ENCODE peak calls at places on chromosome 16, in eight cellular contexts. S is right atrium auricular region, B is body of pancreas, P is dorsolateral prefrontal cortex, E is A549, Q is thoracic aorta, R is colonic mucosa, T is adrenal gland. A is an unnamed sample.
A peak's percentile ranks its signal among the peaks of the same experiment; 100 is the strongest.

GRCh38 chr16:62135903-62136302 is 99.7 kb upstream of the CDH8 start:
- DNase-seq in E (no peak), B (no peak), S (no peak), Q (no peak), R (no peak), P (no peak), T (no peak), A (no peak)

GRCh38 chr16:69924777-69925191 is 26.4 kb upstream of the CLEC18A start:
- DNase-seq in R (no peak), B (peak; percentile 71), S (peak; percentile 84), E (no peak), P (no peak), T (peak; percentile 66), Q (peak; percentile 70), A (peak; percentile 85)

GRCh38 chr16:80122155-80122554 is 418.6 kb upstream of the DYNLRB2 start:
- DNase-seq in S (peak; percentile 61), E (no peak), R (peak; percentile 51), B (no peak), P (no peak), T (peak; percentile 38), Q (no peak), A (no peak)

GRCh38 chr16:66741131-66741900 is 10.1 kb downstream of the DYNC1LI2 start:
- DNase-seq in P (peak; percentile 92), E (peak; percentile 77), Q (peak; percentile 83), S (peak; percentile 93), B (peak; percentile 96), R (peak; percentile 95), T (peak; percentile 96), A (peak; percentile 85)

GRCh38 chr16:16861546-16861945 is 482.6 kb downstream of the NPIPA7 start:
- DNase-seq in B (peak; percentile 42), R (peak; percentile 52), S (no peak), E (peak; percentile 52), T (peak; percentile 70), P (no peak), Q (no peak), A (no peak)

GRCh38 chr16:84810518-84811273 is 9.1 kb upstream of the CRISPLD2 start:
- DNase-seq in Q (no peak), R (no peak), T (no peak), S (no peak), P (no peak), E (no peak), B (no peak), A (no peak)

GRCh38 chr16:24568392-24568791 is 29.0 kb downstream of the RBBP6 start:
- DNase-seq in P (no peak), E (peak; percentile 53), R (no peak), T (no peak), Q (no peak), B (no peak), S (no peak), A (no peak)

GRCh38 chr16:11788914-11789313 is 8.1 kb downstream of the ZC3H7A start:
- DNase-seq in T (no peak), B (no peak), Q (no peak), S (no peak), R (no peak), E (no peak), P (no peak), A (peak; percentile 8)

GRCh38 chr16:4663756-4664465 is 29.5 kb upstream of the NUDT16L1 start:
- DNase-seq in T (peak; percentile 57), R (peak; percentile 60), Q (no peak), S (peak; percentile 64), E (no peak), B (no peak), P (no peak), A (no peak)

GRCh38 chr16:82936941-82937551 is 310.3 kb downstream of the CDH13 start:
- DNase-seq in B (no peak), E (no peak), Q (no peak), T (no peak), P (no peak), R (no peak), S (no peak), A (no peak)

GRCh38 chr16:29765167-29766032 is 12.7 kb upstream of the ZG16 start:
- DNase-seq in E (no peak), R (peak; percentile 80), S (no peak), Q (no peak), B (peak; percentile 84), T (no peak), P (no peak), A (no peak)

GRCh38 chr16:69707920-69708683 is 18.3 kb downstream of the NQO1 start:
- DNase-seq in R (no peak), T (no peak), E (no peak), B (no peak), S (no peak), Q (no peak), P (no peak), A (no peak)

GRCh38 chr16:73413469-73414190 is 365.7 kb upstream of the ZFHX3 start:
- DNase-seq in P (no peak), R (no peak), B (no peak), S (no peak), Q (no peak), E (no peak), T (no peak), A (no peak)

GRCh38 chr16:4395055-4395726 is 21.2 kb downstream of the CORO7 start:
- DNase-seq in T (no peak), P (no peak), E (no peak), S (no peak), B (no peak), R (no peak), Q (no peak), A (no peak)

GRCh38 chr16:85187002-85187401 is 74.7 kb upstream of the CIBAR2 start:
- DNase-seq in P (no peak), T (peak; percentile 87), B (peak; percentile 53), Q (no peak), R (no peak), E (no peak), S (no peak), A (no peak)

GRCh38 chr16:57815987-57816745 is 13.9 kb upstream of the KIFC3 start:
- DNase-seq in B (peak; percentile 94), T (peak; percentile 93), P (peak; percentile 59), Q (peak; percentile 76), R (peak; percentile 72), S (peak; percentile 98), E (peak; percentile 81), A (peak; percentile 91)

GRCh38 chr16:47016700-47017133 is 43.2 kb upstream of the DNAJA2 start:
- DNase-seq in P (no peak), S (no peak), T (no peak), R (no peak), B (no peak), E (no peak), Q (no peak), A (no peak)

GRCh38 chr16:81798311-81799137 is 19.4 kb downstream of the PLCG2 start:
- DNase-seq in S (no peak), R (no peak), Q (no peak), T (no peak), E (no peak), B (no peak), P (no peak), A (no peak)

GRCh38 chr16:5228369-5228768 is 130.8 kb upstream of the EEF2KMT start:
- DNase-seq in E (no peak), S (no peak), R (no peak), P (no peak), T (no peak), Q (no peak), B (no peak), A (no peak)

GRCh38 chr16:48361012-48361411 is 24.2 kb downstream of the SIAH1 start:
- DNase-seq in S (no peak), T (no peak), R (no peak), P (no peak), Q (no peak), E (no peak), B (no peak), A (no peak)

GRCh38 chr16:81140930-81141780 is 45.0 kb upstream of the GCSH start:
- DNase-seq in B (no peak), E (peak; percentile 61), P (no peak), T (no peak), R (no peak), S (no peak), Q (no peak), A (no peak)

DNA sequence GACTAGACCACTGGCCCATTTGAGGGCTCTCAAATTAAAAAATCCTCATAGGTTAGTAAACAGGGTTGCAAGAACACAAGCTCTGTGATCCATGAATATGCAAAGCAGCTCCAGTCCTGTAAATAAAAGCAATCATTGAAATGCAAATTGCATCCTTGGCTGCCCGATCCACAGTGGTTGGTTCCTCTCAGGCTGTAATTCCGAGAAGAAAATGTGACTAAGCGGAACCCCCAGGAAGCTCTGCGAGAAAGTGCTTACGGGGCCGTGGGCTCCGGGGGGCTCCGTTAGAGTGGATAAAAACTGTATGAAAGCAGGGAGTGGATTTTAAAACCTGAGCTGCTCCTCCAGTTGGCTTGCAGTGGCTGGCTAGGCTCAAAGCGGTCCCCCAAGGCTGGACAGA is 2.5 kb downstream of the GPRC5B start:
- DNase-seq in R (no peak), T (no peak), E (no peak), P (no peak), B (no peak), Q (no peak), S (no peak), A (no peak)
- H3K4me3 ChIP-seq in R (no peak overlapping the region), T (no peak overlapping the region), E (no peak overlapping the region), P (peak overlapping the region; percentile 83), B (no peak overlapping the region), Q (peak overlapping the region; percentile 88), S (no peak overlapping the region), A (peak overlapping the region; percentile 92)

GRCh38 chr16:65224994-65225393 is 103.1 kb upstream of the CDH11 start:
- DNase-seq in B (no peak), P (no peak), T (no peak), S (no peak), Q (no peak), R (no peak), E (no peak), A (no peak)
- H3K27ac ChIP-seq in B (no peak overlapping the region), P (no peak overlapping the region), T (no peak overlapping the region), S (no peak overlapping the region), Q (no peak overlapping the region), R (no peak overlapping the region), E (no peak overlapping the region), A (no peak overlapping the region)

GRCh38 chr16:54291107-54291980 is 4.8 kb upstream of the IRX3 start:
- DNase-seq in T (no peak), S (no peak), R (no peak), B (no peak), Q (no peak), P (no peak), E (no peak), A (no peak)
- H3K4me3 ChIP-seq in T (no peak overlapping the region), S (no peak overlapping the region), R (no peak overlapping the region), B (no peak overlapping the region), Q (no peak overlapping the region), P (no peak overlapping the region), E (no peak overlapping the region), A (no peak overlapping the region)

DNA sequence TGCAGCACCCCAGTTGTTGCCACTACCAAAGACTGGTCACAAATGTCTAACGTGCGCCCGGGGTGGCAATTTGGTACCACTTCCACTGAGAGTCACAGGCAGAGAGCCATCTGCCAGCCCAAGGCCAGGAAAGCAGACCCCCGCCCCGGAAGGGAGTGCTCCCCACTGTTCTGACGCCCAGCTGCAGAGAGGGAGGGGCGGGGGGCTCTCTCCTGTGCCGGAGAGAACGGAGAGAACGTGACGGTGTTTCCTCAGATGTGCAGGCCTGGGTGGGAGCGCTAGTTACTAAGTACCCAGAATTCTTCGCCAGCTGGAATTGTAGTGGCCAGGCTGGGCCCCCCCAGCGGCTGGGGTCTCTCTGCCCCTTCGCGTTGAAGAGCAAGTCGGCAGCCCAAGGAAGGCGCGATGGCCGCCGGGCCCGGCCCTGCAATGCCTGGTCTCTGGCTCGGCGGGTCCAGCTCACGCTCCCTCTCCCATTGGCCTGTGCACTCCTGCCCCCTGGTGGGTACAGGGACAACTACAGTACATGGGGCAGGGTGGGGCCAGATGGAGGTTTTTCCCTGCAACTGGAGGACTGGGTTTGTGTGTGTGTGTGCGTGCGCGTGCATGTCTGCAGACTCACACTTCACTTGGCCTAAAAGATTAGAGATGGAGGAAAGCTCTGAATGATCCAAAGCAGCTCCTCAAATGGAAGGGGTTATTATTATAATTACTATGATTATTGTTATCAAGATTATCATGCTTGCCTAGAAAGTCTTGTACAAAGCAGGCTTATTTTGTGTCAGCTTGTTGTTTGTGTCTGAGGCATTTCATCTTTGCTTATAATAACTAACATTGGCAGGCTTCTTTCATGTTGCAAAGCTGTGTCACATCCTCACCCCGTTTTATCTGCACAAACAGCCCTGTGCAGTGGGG is 107.1 kb downstream of the AMFR start:
- DNase-seq in E (peak; percentile 66), B (peak; percentile 82), R (peak; percentile 70), T (peak; percentile 86), S (peak; percentile 89), Q (peak; percentile 60), P (peak; percentile 87), A (peak; percentile 78)
- H3K27ac ChIP-seq in E (no peak overlapping the region), B (no peak overlapping the region), R (no peak overlapping the region), T (peak overlapping the region; percentile 66), S (no peak overlapping the region), Q (no peak overlapping the region), P (peak overlapping the region; percentile 91), A (no peak overlapping the region)